ENCODE peak calls at places on chromosomes 3 and 15, in ten cellular contexts. K, T, A, Z, S, R, Q, V, E and C are unnamed samples.

GRCh38 chr15:68206711-68207151 is 1.6 kb upstream of the CALML4 start:
- DNase-seq in A (no peak), E (no peak), V (no peak), S (no peak), R (no peak), K (no peak), Z (no peak), T (no peak), Q (no peak), C (peak)

GRCh38 chr15:81398910-81399551 is 25.0 kb upstream of the TMC3 start:
- DNase-seq in T (peak), K (no peak), R (peak), S (no peak), V (no peak), A (no peak), Q (no peak), E (no peak), Z (no peak), C (no peak)

GRCh38 chr3:134860141-134860540 is 65.1 kb downstream of the EPHB1 start:
- DNase-seq in R (no peak), K (no peak), V (no peak), S (no peak), T (no peak), Q (no peak), A (no peak), E (no peak), Z (no peak), C (no peak)

GRCh38 chr3:1792466-1792865 is 306.2 kb upstream of the CNTN4 start:
- DNase-seq in T (no peak), A (no peak), R (no peak), Q (no peak), S (no peak), K (no peak), V (no peak), E (no peak), Z (no peak), C (no peak)

GRCh38 chr3:58433400-58434169 is at the start of gene PDHB:
- DNase-seq in R (peak), S (peak), V (peak), K (peak), A (peak), Q (peak), E (peak), Z (peak), T (peak), C (peak)

GRCh38 chr3:16820485-16820884 is 64.3 kb upstream of the PLCL2 start:
- DNase-seq in A (no peak), K (no peak), V (no peak), Q (no peak), Z (no peak), R (no peak), E (no peak), T (no peak), S (no peak), C (no peak)

GRCh38 chr3:14921811-14922705 is 25.3 kb upstream of the NR2C2 start:
- DNase-seq in A (no peak), Q (no peak), E (peak), Z (no peak), V (no peak), T (no peak), K (no peak), S (peak), R (no peak), C (peak)

GRCh38 chr3:107756649-107757048 is 233.9 kb downstream of the BBX start:
- DNase-seq in Q (no peak), S (no peak), K (no peak), E (no peak), R (no peak), Z (no peak), T (no peak), V (no peak), A (no peak), C (no peak)

GRCh38 chr15:57647791-57648130 is 56.1 kb downstream of the MYZAP start:
- DNase-seq in E (peak), K (peak), A (no peak), R (peak), Q (no peak), T (no peak), V (no peak), Z (no peak), S (peak), C (no peak)

GRCh38 chr3:175046666-175047065 is 187.5 kb downstream of the NAALADL2 start:
- DNase-seq in K (no peak), Q (no peak), E (no peak), Z (no peak), V (no peak), S (no peak), R (peak), T (no peak), A (no peak), C (no peak)

GRCh38 chr15:47186071-47186470 is 531.2 kb upstream of the SEMA6D start:
- DNase-seq in S (no peak), K (no peak), A (no peak), V (no peak), T (no peak), Z (no peak), R (no peak), E (no peak), Q (no peak), C (no peak)